ENCODE peak calls at places on chromosomes 7 and 10, in seven cellular contexts. C is A549, Q is PC-9, R is ascending aorta, A is prostate gland, D is brain microvascular endothelial cell, K is cardiac muscle cell. M is an unnamed sample.

GRCh38 chr7:30117886-30118285 is 16.9 kb upstream of the MTURN start:
- DNase-seq in C (no peak), Q (no peak), R (no peak), A (no peak), D (no peak), K (no peak), M (no peak)

GRCh38 chr10:91694170-91694794 is 61.4 kb upstream of the PPP1R3C start:
- DNase-seq in C (peak), Q (no peak), R (no peak), A (no peak), D (peak), K (peak), M (no peak)

GRCh38 chr10:72223743-72224101 is 7.6 kb upstream of the ASCC1 start:
- DNase-seq in C (no peak), Q (no peak), R (no peak), A (no peak), D (peak), K (no peak), M (no peak)

GRCh38 chr7:7962851-7963250 is 5.7 kb upstream of the GLCCI1 start:
- DNase-seq in C (no peak), Q (no peak), R (no peak), A (no peak), D (peak), K (no peak), M (no peak)

GRCh38 chr10:61554925-61555324 is 101.7 kb upstream of the TMEM26 start:
- DNase-seq in C (no peak), Q (no peak), R (no peak), A (no peak), D (no peak), K (peak), M (no peak)

GRCh38 chr10:86944031-86944419 is 13.4 kb downstream of the MMRN2 start:
- DNase-seq in C (no peak), Q (no peak), R (no peak), A (no peak), D (no peak), K (no peak), M (peak)

GRCh38 chr10:69895759-69896158 is 94.1 kb downstream of the COL13A1 start:
- DNase-seq in C (no peak), Q (no peak), R (no peak), A (no peak), D (peak), K (peak), M (no peak)

GRCh38 chr10:15775513-15775912 is 55.8 kb upstream of the ITGA8 start:
- DNase-seq in C (no peak), Q (no peak), R (no peak), A (no peak), D (peak), K (peak), M (no peak)

GRCh38 chr7:29375641-29376562 is 181.3 kb downstream of the CHN2 start:
- DNase-seq in C (no peak), Q (no peak), R (no peak), A (no peak), D (no peak), K (no peak), M (no peak)

GRCh38 chr10:14584643-14585042 is 190.1 kb downstream of the FAM107B start:
- DNase-seq in C (no peak), Q (no peak), R (no peak), A (no peak), D (no peak), K (no peak), M (no peak)

GRCh38 chr7:71484381-71484780 is 352.4 kb downstream of the GALNT17 start:
- DNase-seq in C (no peak), Q (no peak), R (no peak), A (no peak), D (peak), K (no peak), M (no peak)

GRCh38 chr7:71739520-71740195 is 607.7 kb downstream of the GALNT17 start:
- DNase-seq in C (no peak), Q (no peak), R (no peak), A (no peak), D (no peak), K (no peak), M (peak)

GRCh38 chr7:48376263-48376662 is 205.0 kb downstream of the ABCA13 start:
- DNase-seq in C (no peak), Q (no peak), R (no peak), A (no peak), D (no peak), K (no peak), M (no peak)

GRCh38 chr7:89312561-89312960 is 517.0 kb upstream of the TEX47 start:
- DNase-seq in C (no peak), Q (peak), R (no peak), A (no peak), D (no peak), K (no peak), M (no peak)

GRCh38 chr7:5053175-5053574 is 7.5 kb downstream of the RBAK start:
- DNase-seq in C (no peak), Q (no peak), R (no peak), A (no peak), D (no peak), K (no peak), M (no peak)

GRCh38 chr10:13891542-13892431 is 305.0 kb downstream of the PRPF18 start:
- DNase-seq in C (no peak), Q (peak), R (no peak), A (no peak), D (no peak), K (peak), M (no peak)

GRCh38 chr7:123004931-123005330 is 9.4 kb upstream of the TAS2R16 start:
- DNase-seq in C (no peak), Q (no peak), R (no peak), A (no peak), D (peak), K (no peak), M (no peak)

GRCh38 chr7:46554688-46555422 is 633.8 kb upstream of the IGFBP3 start:
- DNase-seq in C (no peak), Q (no peak), R (no peak), A (no peak), D (peak), K (no peak), M (no peak)

GRCh38 chr7:117811696-117812095 is 61.5 kb downstream of the CTTNBP2 start:
- DNase-seq in C (no peak), Q (no peak), R (no peak), A (no peak), D (no peak), K (no peak), M (no peak)

GRCh38 chr10:21125471-21126228 is 228.5 kb upstream of the NEBL start:
- DNase-seq in C (no peak), Q (no peak), R (no peak), A (no peak), D (no peak), K (no peak), M (no peak)

GRCh38 chr7:155466814-155467675 is 9.1 kb downstream of the EN2 start:
- DNase-seq in C (no peak), Q (no peak), R (no peak), A (no peak), D (no peak), K (no peak), M (no peak)

GRCh38 chr7:84251183-84251845 is 56.7 kb upstream of the SEMA3A start:
- DNase-seq in C (no peak), Q (no peak), R (no peak), A (no peak), D (peak), K (peak), M (no peak)

GRCh38 chr7:985915-986741 is 3.1 kb downstream of the CYP2W1 start:
- DNase-seq in C (no peak), Q (peak), R (no peak), A (no peak), D (peak), K (peak), M (no peak)

GRCh38 chr10:70598857-70599295 is 3.7 kb downstream of the PRF1 start:
- DNase-seq in C (no peak), Q (no peak), R (no peak), A (no peak), D (no peak), K (no peak), M (peak)

GRCh38 chr7:105454058-105454739 is 65.5 kb upstream of the SRPK2 start:
- DNase-seq in C (no peak), Q (no peak), R (no peak), A (no peak), D (peak), K (peak), M (no peak)
- H3K4me3 ChIP-seq in C (no peak), Q (no peak), R (no peak), A (no peak), D (no peak), K (no peak), M (no peak)

DNA sequence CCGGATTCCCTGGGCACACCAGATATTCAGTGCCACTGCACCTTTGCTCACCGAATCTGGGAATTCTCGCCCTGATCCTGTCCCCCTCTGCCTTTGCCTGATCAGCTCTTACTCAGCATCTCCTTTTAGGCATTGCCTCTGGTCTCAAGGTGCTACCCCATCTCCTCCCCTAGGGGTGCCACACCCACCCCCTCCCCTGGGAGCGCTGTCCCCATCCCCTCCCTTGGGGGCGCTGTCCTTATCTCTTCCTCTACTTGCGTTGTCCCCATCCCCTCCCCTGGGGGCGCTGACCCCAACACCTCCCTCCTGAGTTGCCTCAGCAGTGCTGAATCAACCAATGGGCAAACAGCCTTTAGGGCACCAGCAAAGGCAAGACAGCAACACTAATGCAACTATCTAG is 686.9 kb upstream of the FOXK1 start:
- DNase-seq in C (peak), Q (no peak), R (no peak), A (no peak), D (no peak), K (no peak), M (no peak)
- TF ChIP-seq CTCF in C (no peak), Q (no peak), R (no peak), A (no peak), D (no peak), K (no peak), M (no peak)

GRCh38 chr10:77188000-77188395 is 449.6 kb downstream of the KCNMA1 start:
- DNase-seq in C (no peak), Q (no peak), R (no peak), A (no peak), D (no peak), K (no peak), M (no peak)
- H3K27ac ChIP-seq in C (no peak), Q (peak), R (no peak), A (no peak), D (no peak), K (no peak), M (no peak)

GRCh38 chr10:4050061-4050460 is 265.1 kb upstream of the KLF6 start:
- DNase-seq in C (no peak), Q (no peak), R (no peak), A (no peak), D (no peak), K (no peak), M (no peak)

GRCh38 chr10:4051408-4052151 is 266.6 kb upstream of the KLF6 start:
- DNase-seq in C (no peak), Q (no peak), R (no peak), A (no peak), D (no peak), K (no peak), M (no peak)

GRCh38 chr10:4048245-4048864 is 263.3 kb upstream of the KLF6 start:
- DNase-seq in C (no peak), Q (no peak), R (no peak), A (no peak), D (no peak), K (no peak), M (no peak)

GRCh38 chr10:4053940-4054339 is 268.9 kb upstream of the KLF6 start:
- DNase-seq in C (no peak), Q (no peak), R (no peak), A (no peak), D (no peak), K (no peak), M (no peak)

GRCh38 chr10:4051011-4051407 is 266.0 kb upstream of the KLF6 start:
- DNase-seq in C (no peak), Q (no peak), R (no peak), A (no peak), D (no peak), K (peak), M (peak)
- H3K4me3 ChIP-seq in C (peak), Q (no peak), R (peak), A (no peak), D (peak), K (no peak), M (peak)

GRCh38 chr7:36084485-36085091 is 68.5 kb upstream of the EEPD1 start:
- DNase-seq in C (peak), Q (peak), R (no peak), A (peak), D (peak), K (peak), M (no peak)
- TF ChIP-seq CTCF in C (peak), Q (no peak), R (no peak), A (peak), D (peak), K (peak), M (peak)

GRCh38 chr10:73589538-73590126 is 1.5 kb downstream of the USP54 start:
- DNase-seq in C (no peak), Q (no peak), R (no peak), A (no peak), D (peak), K (peak), M (no peak)
- H3K27ac ChIP-seq in C (no peak), Q (no peak), R (no peak), A (no peak), D (peak), K (peak), M (peak)

GRCh38 chr10:451021-451471 is 238.4 kb downstream of the DIP2C start:
- DNase-seq in C (no peak), Q (no peak), R (no peak), A (no peak), D (no peak), K (no peak), M (no peak)
- H3K4me3 ChIP-seq in C (no peak), Q (no peak), R (no peak), A (no peak), D (no peak), K (no peak), M (no peak)

GRCh38 chr7:137606061-137606674 is 240.6 kb downstream of the DGKI start:
- DNase-seq in C (peak), Q (no peak), R (no peak), A (no peak), D (no peak), K (peak), M (no peak)
- TF ChIP-seq CTCF in C (peak), Q (peak), R (no peak), A (peak), D (no peak), K (peak), M (peak)

GRCh38 chr7:116696707-116697106 is 24.7 kb downstream of the MET start:
- DNase-seq in C (no peak), Q (no peak), R (no peak), A (no peak), D (no peak), K (no peak), M (no peak)
- H3K27ac ChIP-seq in C (no peak), Q (no peak), R (no peak), A (no peak), D (no peak), K (no peak), M (no peak)

DNA sequence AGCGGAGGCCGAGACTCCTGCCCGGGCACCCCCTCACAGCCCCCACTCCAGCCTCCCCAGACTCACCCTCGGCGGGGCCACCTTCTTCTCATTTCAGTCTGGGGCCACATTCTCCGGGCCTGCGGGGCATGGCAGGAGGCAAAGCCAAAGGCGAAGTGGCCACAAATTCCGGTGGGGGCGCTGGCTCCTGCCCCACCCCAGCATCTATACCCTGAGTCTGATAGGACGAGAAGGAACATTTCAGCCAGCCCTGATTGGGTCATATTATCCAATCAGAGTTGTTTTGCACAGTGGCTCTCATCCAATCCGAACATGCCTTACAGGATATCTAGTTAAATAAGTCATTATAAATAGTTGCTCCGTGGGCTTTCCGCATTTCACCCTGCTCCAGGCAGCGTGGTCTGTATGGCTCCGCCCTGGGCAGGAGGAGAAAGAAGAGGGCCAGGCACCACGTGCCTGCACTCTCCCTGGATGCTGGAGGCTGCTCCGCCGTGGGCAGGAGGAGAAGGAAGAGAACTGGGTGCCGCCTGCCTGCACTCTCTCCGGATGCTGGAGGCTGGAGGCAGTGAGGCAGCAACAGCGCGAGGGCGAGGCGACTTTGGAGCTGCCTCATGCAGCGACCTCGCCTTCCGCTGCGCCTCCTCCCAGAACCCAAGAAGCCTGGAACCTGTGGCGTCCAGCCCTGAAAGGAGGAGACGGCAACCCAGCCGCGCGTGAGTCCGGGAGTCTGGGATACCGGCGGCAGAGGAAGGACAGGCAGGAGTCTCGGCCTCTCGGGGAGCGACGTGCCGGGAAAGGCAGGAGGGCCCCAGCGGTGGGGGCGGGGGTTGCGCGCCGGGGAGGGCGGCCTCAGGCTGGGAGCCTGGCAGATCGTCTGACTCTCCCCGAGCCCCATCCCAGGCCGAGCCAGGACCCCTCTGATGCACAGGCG is 162.9 kb downstream of the ZNF33B start:
- DNase-seq in C (no peak), Q (no peak), R (no peak), A (no peak), D (peak), K (peak), M (no peak)
- H3K4me3 ChIP-seq in C (no peak), Q (no peak), R (peak), A (peak), D (peak), K (no peak), M (peak)

M was measured in right atrium auricular region.